ENCODE peak calls at places on chromosomes 16 and 17, in ten cellular contexts. Q is brain microvascular endothelial cell; Z is testis; M is CD4-positive, alpha-beta T cell; P is fibroblast of lung; X is ascending aorta; H is transverse colon; I is CD8-positive, alpha-beta T cell; K is lung; N is heart right ventricle. A is an unnamed sample.

GRCh38 chr16:87419971-87420370 is 27.8 kb downstream of the MAP1LC3B start:
- DNase-seq in Q (no peak), Z (no peak), M (no peak), P (no peak), X (no peak), H (no peak), I (no peak), K (no peak), N (no peak), A (no peak)

GRCh38 chr17:39673335-39674081 is 5.3 kb downstream of the PNMT start:
- DNase-seq in Q (no peak), Z (no peak), M (no peak), P (no peak), X (peak; percentile 53), H (no peak), I (no peak), K (no peak), N (no peak), A (peak; percentile 37)

GRCh38 chr17:82582709-82583108 is 63.2 kb downstream of the FOXK2 start:
- DNase-seq in Q (no peak), Z (no peak), M (no peak), P (no peak), X (no peak), H (no peak), I (no peak), K (no peak), N (no peak), A (no peak)

GRCh38 chr16:57169327-57169726 is 16.5 kb downstream of the PSME3IP1 start:
- DNase-seq in Q (no peak), Z (no peak), M (no peak), P (no peak), X (no peak), H (no peak), I (no peak), K (no peak), N (no peak), A (no peak)

GRCh38 chr16:84540194-84540593 is 35.7 kb upstream of the MEAK7 start:
- DNase-seq in Q (no peak), Z (no peak), M (no peak), P (no peak), X (no peak), H (no peak), I (no peak), K (no peak), N (no peak), A (no peak)

GRCh38 chr17:75827291-75828050 is 16.7 kb downstream of the UNC13D start:
- DNase-seq in Q (peak; percentile 56), Z (peak; percentile 50), M (peak; percentile 61), P (peak; percentile 52), X (peak; percentile 80), H (peak; percentile 65), I (no peak), K (peak; percentile 51), N (peak; percentile 64), A (peak; percentile 70)

GRCh38 chr17:70059076-70059475 is 15.9 kb upstream of the KCNJ16 start:
- DNase-seq in Q (no peak), Z (no peak), M (no peak), P (no peak), X (no peak), H (no peak), I (no peak), K (no peak), N (no peak), A (no peak)

GRCh38 chr16:59593256-59593655 is 859.1 kb upstream of the GOT2 start:
- DNase-seq in Q (peak; percentile 60), Z (no peak), M (no peak), P (peak; percentile 69), X (no peak), H (no peak), I (no peak), K (no peak), N (no peak), A (no peak)

GRCh38 chr16:26644912-26645543 is 421.7 kb upstream of the C16orf82 start:
- DNase-seq in Q (no peak), Z (no peak), M (no peak), P (no peak), X (no peak), H (no peak), I (no peak), K (no peak), N (no peak), A (no peak)

GRCh38 chr16:85928411-85928820 is 29.5 kb downstream of the IRF8 start:
- DNase-seq in Q (no peak), Z (peak; percentile 74), M (no peak), P (peak; percentile 56), X (peak; percentile 69), H (peak; percentile 27), I (no peak), K (no peak), N (no peak), A (peak; percentile 60)

GRCh38 chr17:17685775-17686291 is 4.6 kb downstream of the RAI1 start:
- DNase-seq in Q (peak; percentile 79), Z (peak; percentile 68), M (no peak), P (peak; percentile 75), X (no peak), H (peak; percentile 79), I (no peak), K (peak; percentile 60), N (no peak), A (no peak)

GRCh38 chr17:4514206-4514605 is 15.5 kb downstream of the SPNS2 start:
- DNase-seq in Q (no peak), Z (no peak), M (no peak), P (no peak), X (no peak), H (no peak), I (no peak), K (peak; percentile 72), N (no peak), A (no peak)

GRCh38 chr17:43905400-43905984 is 1.8 kb downstream of the MPP2 start:
- DNase-seq in Q (no peak), Z (no peak), M (no peak), P (no peak), X (no peak), H (no peak), I (no peak), K (no peak), N (no peak), A (no peak)

GRCh38 chr16:73057369-73058210 is 9.7 kb upstream of the ZFHX3 start:
- DNase-seq in Q (no peak), Z (peak; percentile 40), M (no peak), P (no peak), X (no peak), H (no peak), I (no peak), K (no peak), N (no peak), A (peak; percentile 40)
- TF ChIP-seq CTCF in Q (peak; percentile 33), Z (peak; percentile 13), M (no peak), P (peak; percentile 8), X (peak; percentile 26), H (peak; percentile 27), I (no peak), K (no peak), N (peak; percentile 34), A (peak; percentile 33)

DNA sequence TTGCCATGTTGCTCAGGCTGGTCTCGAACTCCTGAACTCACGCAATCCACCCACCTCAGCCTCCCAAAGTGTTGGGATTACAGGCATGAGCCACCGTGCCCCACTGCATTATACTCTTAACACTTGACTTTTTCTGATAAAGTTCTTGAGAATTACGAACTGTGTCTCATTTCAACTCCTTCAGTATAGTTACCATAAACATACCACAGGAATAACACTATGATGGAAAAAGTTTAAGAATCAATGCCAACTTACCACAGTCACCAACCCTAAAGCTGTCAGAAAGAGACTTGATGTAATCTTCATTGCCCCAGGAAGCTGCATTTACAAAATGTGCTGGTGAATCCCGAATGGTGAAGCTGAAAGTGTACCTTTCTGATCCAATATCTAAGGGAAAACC is 10.2 kb downstream of the MEIOB start:
- DNase-seq in Q (no peak), Z (no peak), M (no peak), P (no peak), X (no peak), H (no peak), I (no peak), K (no peak), N (no peak), A (no peak)
- H3K27me3 ChIP-seq in Q (peaks cover 7% of the 10 kb centered on the region), Z (no peaks in the 10 kb centered on the region), M (peaks cover 4% of the 10 kb centered on the region), P (peaks cover 26% of the 10 kb centered on the region), X (no peaks in the 10 kb centered on the region), H (peaks cover 51% of the 10 kb centered on the region), I (peaks cover 2% of the 10 kb centered on the region), K (no peaks in the 10 kb centered on the region), N (peaks cover 14% of the 10 kb centered on the region), A (no peaks in the 10 kb centered on the region)

DNA sequence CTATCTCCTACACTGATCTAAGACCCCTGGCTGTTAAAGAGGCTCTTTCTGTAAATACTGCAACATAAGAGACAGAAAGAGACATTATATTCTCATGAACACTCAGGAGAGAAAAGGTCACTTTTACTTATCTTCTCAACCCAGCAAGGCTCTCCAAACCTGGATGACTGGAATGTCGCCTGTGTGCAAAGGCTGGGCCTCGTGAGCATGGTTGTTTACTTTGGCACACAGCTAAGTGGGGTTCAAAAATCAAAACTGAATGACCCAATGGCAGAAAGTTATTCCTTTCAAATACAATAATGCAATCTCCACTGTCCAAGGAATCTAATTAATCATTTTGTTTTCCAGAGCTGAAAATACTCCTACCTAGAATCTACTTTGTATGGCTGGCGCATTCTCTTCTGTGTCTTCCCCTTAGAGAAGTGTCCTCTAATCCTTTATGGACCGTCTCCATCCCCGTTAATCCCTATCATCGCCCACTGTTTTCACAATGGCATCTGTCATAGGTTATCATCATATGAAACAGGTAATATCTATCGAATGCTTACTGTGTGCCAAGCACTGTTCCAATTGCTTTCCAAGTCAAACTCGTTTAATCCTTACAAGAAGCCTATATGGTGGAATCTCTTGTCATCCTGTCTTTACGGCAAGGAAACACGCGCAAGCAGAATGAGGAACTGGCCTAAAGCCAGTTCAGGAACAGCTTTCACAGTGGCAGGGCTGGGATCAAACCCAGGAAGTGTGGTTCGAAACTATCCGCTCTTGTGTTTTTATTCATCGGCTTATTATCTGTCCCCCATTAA is 1.3 kb downstream of the SLX4 start:
- DNase-seq in Q (no peak), Z (no peak), M (no peak), P (no peak), X (peak; percentile 60), H (no peak), I (no peak), K (no peak), N (no peak), A (no peak)
- H3K27ac ChIP-seq in Q (no peak overlapping the region), Z (no peak overlapping the region), M (no peak overlapping the region), P (no peak overlapping the region), X (no peak overlapping the region), H (no peak overlapping the region), I (no peak overlapping the region), K (no peak overlapping the region), N (no peak overlapping the region), A (no peak overlapping the region)

DNA sequence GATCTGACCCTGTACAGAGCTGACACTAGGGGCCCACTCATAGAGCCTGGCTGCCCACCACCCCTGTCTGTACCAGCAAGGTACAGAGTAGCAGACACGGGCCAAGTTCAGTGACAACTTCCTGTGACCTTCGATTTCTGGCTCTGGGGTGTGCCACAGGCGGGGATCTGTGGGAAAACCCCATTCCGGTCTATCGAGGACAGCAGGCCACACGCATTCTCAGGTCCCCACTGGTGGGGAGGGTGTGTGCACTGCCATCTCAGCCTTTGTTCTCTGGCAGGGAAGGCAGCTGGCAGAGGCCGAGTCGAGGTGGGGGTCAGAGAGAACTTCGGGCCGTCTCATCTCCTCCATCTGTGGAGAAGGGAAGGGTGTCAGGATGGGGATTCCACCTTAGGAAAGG is 10.0 kb downstream of the NLE1 start:
- DNase-seq in Q (no peak), Z (no peak), M (no peak), P (no peak), X (no peak), H (peak; percentile 14), I (no peak), K (no peak), N (no peak), A (no peak)
- TF ChIP-seq CTCF in Q (no peak), Z (no peak), M (no peak), P (no peak), X (no peak), H (no peak), I (no peak), K (no peak), N (no peak), A (no peak)

GRCh38 chr16:179431-179830 is 828 bp upstream of the HBQ1 start:
- DNase-seq in Q (no peak), Z (no peak), M (no peak), P (no peak), X (no peak), H (no peak), I (no peak), K (no peak), N (no peak), A (no peak)
- H3K27me3 ChIP-seq in Q (peaks cover 34% of the 10 kb centered on the region), Z (no peaks in the 10 kb centered on the region), M (peaks cover 40% of the 10 kb centered on the region), P (peaks cover 32% of the 10 kb centered on the region), X (peaks cover 9% of the 10 kb centered on the region), H (peaks cover 62% of the 10 kb centered on the region), I (peaks cover 22% of the 10 kb centered on the region), K (peaks cover 2% of the 10 kb centered on the region), N (peaks cover 42% of the 10 kb centered on the region), A (peaks cover 42% of the 10 kb centered on the region)